ENCODE peak calls at places on chromosomes 4 and X, in ten cellular contexts. One of them, this sample, is unnamed.

GRCh38 chr4:187286536-187286935 is 562.9 kb upstream of the FAT1 start:
- DNase-seq in prostate gland: no peak
- DNase-seq in GM12891: no peak
- DNase-seq in A549: no peak
- DNase-seq in Peyer's patch: no peak
- DNase-seq in HCT116: no peak
- DNase-seq in suprapubic skin: no peak
- DNase-seq in H54: no peak
- DNase-seq in right lobe of liver: no peak
- DNase-seq in lower leg skin: no peak
- DNase-seq in this sample: no peak

GRCh38 chr4:76703123-76703490 is 194.8 kb downstream of the SOWAHB start:
- DNase-seq in Peyer's patch: no peak
- DNase-seq in lower leg skin: no peak
- DNase-seq in prostate gland: no peak
- DNase-seq in HCT116: peak; percentile 28
- DNase-seq in A549: no peak
- DNase-seq in suprapubic skin: no peak
- DNase-seq in right lobe of liver: no peak
- DNase-seq in H54: no peak
- DNase-seq in GM12891: no peak
- DNase-seq in this sample: no peak

GRCh38 chr4:136643416-136643815 is 888.9 kb downstream of the PCDH18 start:
- DNase-seq in GM12891: no peak
- DNase-seq in right lobe of liver: no peak
- DNase-seq in suprapubic skin: no peak
- DNase-seq in H54: no peak
- DNase-seq in HCT116: no peak
- DNase-seq in Peyer's patch: no peak
- DNase-seq in A549: no peak
- DNase-seq in prostate gland: no peak
- DNase-seq in lower leg skin: no peak
- DNase-seq in this sample: no peak

GRCh38 chr4:155119006-155119405 is 89.4 kb upstream of the NPY2R start:
- DNase-seq in lower leg skin: no peak
- DNase-seq in H54: no peak
- DNase-seq in right lobe of liver: no peak
- DNase-seq in GM12891: no peak
- DNase-seq in Peyer's patch: no peak
- DNase-seq in suprapubic skin: no peak
- DNase-seq in A549: no peak
- DNase-seq in prostate gland: no peak
- DNase-seq in HCT116: no peak
- DNase-seq in this sample: no peak

GRCh38 chr4:150960079-150960478 is 55.0 kb downstream of the LRBA start:
- DNase-seq in Peyer's patch: no peak
- DNase-seq in A549: peak; percentile 10
- DNase-seq in right lobe of liver: no peak
- DNase-seq in GM12891: no peak
- DNase-seq in lower leg skin: no peak
- DNase-seq in H54: no peak
- DNase-seq in HCT116: no peak
- DNase-seq in suprapubic skin: no peak
- DNase-seq in prostate gland: no peak
- DNase-seq in this sample: no peak

GRCh38 chr4:70984587-70984986 is 8.9 kb upstream of the DCK start:
- DNase-seq in H54: no peak
- DNase-seq in lower leg skin: no peak
- DNase-seq in GM12891: no peak
- DNase-seq in A549: no peak
- DNase-seq in suprapubic skin: no peak
- DNase-seq in Peyer's patch: no peak
- DNase-seq in HCT116: no peak
- DNase-seq in prostate gland: no peak
- DNase-seq in right lobe of liver: no peak
- DNase-seq in this sample: no peak

GRCh38 chr4:48215977-48216376 is 53.7 kb downstream of the TEC start:
- DNase-seq in GM12891: no peak
- DNase-seq in H54: no peak
- DNase-seq in suprapubic skin: no peak
- DNase-seq in lower leg skin: no peak
- DNase-seq in right lobe of liver: no peak
- DNase-seq in prostate gland: no peak
- DNase-seq in HCT116: no peak
- DNase-seq in A549: no peak
- DNase-seq in Peyer's patch: no peak
- DNase-seq in this sample: no peak

GRCh38 chrX:65697173-65697572 is 29.7 kb downstream of the MSN start:
- DNase-seq in GM12891: no peak
- DNase-seq in lower leg skin: no peak
- DNase-seq in Peyer's patch: no peak
- DNase-seq in suprapubic skin: no peak
- DNase-seq in H54: no peak
- DNase-seq in right lobe of liver: no peak
- DNase-seq in prostate gland: no peak
- DNase-seq in A549: no peak
- DNase-seq in HCT116: no peak
- DNase-seq in this sample: no peak

DNA sequence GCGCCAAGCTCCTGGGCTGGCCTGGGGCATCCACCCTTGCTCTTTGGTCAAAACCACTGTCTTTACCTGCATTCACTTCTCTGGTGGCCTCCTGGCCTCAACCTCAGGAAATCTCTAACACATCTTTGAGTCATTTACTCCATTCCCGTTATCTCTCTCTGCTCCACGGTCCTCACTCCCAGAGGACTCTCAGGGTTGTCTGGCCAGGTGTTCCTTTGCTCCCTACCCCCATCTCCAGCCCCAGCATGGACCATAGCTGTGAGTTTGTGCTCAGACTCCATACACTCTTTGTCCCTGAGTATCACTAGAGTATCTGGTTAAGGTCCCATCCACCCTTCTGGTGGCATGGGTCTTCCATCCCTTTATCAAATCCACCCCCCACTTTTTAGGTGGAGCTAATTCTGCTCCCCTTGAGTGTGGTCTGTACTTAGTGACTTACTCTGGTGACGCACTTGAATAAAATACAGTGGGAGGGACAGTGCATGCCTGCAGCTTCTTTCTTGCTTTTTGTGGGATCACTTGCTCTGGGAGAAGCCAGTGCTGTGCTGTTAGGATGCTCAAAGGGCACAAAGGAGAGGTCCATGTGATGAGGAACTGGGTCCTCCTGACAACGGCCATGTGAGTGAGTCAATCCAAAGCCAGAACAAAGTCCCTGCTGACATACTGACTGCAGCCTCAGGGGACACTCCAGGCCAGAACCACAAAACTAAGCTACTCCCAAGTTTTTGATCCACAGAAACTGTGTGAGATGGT is 44.3 kb downstream of the IGFBP7 start:
- DNase-seq in suprapubic skin: no peak
- DNase-seq in HCT116: no peak
- DNase-seq in A549: no peak
- DNase-seq in prostate gland: no peak
- DNase-seq in H54: no peak
- DNase-seq in GM12891: no peak
- DNase-seq in Peyer's patch: no peak
- DNase-seq in lower leg skin: no peak
- DNase-seq in right lobe of liver: no peak
- DNase-seq in this sample: no peak
- TF ChIP-seq POLR2A in suprapubic skin: no peak
- TF ChIP-seq POLR2A in HCT116: no peak
- TF ChIP-seq POLR2A in A549: no peak
- TF ChIP-seq POLR2A in prostate gland: no peak
- TF ChIP-seq POLR2A in H54: no peak
- TF ChIP-seq POLR2A in GM12891: no peak
- TF ChIP-seq POLR2A in Peyer's patch: no peak
- TF ChIP-seq POLR2A in lower leg skin: no peak
- TF ChIP-seq POLR2A in right lobe of liver: no peak
- TF ChIP-seq POLR2A in this sample: no peak

GRCh38 chr4:25913056-25913850 is 767 bp upstream of the SMIM20 start:
- DNase-seq in lower leg skin: peak; percentile 27
- DNase-seq in suprapubic skin: peak; percentile 72
- DNase-seq in A549: no peak
- DNase-seq in right lobe of liver: peak; percentile 59
- DNase-seq in HCT116: no peak
- DNase-seq in H54: no peak
- DNase-seq in GM12891: peak; percentile 25
- DNase-seq in prostate gland: no peak
- DNase-seq in Peyer's patch: peak; percentile 67
- DNase-seq in this sample: peak; percentile 32

GRCh38 chr4:25911356-25911755 is 2.7 kb upstream of the SMIM20 start:
- DNase-seq in prostate gland: no peak
- DNase-seq in right lobe of liver: no peak
- DNase-seq in lower leg skin: no peak
- DNase-seq in HCT116: no peak
- DNase-seq in Peyer's patch: no peak
- DNase-seq in suprapubic skin: no peak
- DNase-seq in GM12891: no peak
- DNase-seq in H54: no peak
- DNase-seq in A549: no peak
- DNase-seq in this sample: no peak

GRCh38 chr4:25914670-25915358 is 794 bp downstream of the SMIM20 start:
- DNase-seq in H54: no peak
- DNase-seq in right lobe of liver: no peak
- DNase-seq in A549: no peak
- DNase-seq in prostate gland: no peak
- DNase-seq in GM12891: no peak
- DNase-seq in suprapubic skin: no peak
- DNase-seq in HCT116: no peak
- DNase-seq in lower leg skin: no peak
- DNase-seq in Peyer's patch: no peak
- DNase-seq in this sample: no peak

GRCh38 chr4:25915359-25915716 is 1.3 kb downstream of the SMIM20 start:
- DNase-seq in suprapubic skin: no peak
- DNase-seq in H54: no peak
- DNase-seq in prostate gland: no peak
- DNase-seq in GM12891: no peak
- DNase-seq in A549: no peak
- DNase-seq in Peyer's patch: no peak
- DNase-seq in lower leg skin: no peak
- DNase-seq in HCT116: no peak
- DNase-seq in right lobe of liver: no peak
- DNase-seq in this sample: no peak

DNA sequence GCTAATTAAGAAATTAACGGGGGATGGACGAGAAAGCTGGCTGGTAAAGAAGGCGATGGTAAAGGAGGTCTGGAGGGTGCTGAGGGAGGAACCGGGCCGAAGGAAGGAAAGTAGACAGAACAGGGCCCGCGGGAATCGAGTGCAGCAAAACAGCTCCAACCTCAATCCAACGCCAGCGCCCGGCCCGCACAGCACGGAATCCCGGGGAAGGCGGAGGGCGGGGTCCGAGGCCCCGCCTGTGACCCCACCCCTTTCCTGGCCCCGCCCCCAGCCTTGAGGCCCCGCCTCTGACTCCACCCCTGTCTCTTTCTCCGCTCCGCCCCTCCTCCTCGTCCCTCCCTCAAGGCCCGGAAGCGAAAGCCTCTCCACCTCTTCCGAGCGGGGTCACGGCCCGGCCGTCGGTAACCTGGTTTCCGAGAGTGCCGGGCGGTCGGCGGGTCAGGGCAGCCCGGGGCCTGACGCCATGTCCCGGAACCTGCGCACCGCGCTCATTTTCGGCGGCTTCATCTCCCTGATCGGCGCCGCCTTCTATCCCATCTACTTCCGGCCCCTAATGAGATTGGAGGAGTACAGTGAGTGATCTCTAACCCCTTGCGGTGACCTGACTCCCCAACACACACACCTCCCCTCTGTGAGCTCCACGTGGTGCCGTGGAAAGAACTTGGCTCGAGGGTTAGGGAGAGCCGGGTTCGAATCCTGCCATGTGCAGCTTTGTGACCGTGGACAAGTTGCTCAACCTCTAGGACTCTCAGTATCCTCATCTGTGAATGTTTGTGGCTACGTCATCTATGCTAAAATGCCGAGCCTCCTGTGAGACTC is at the start of gene SMIM20:
- DNase-seq in right lobe of liver: peak; percentile 97
- DNase-seq in lower leg skin: peak; percentile 86
- DNase-seq in H54: peak; percentile 74
- DNase-seq in GM12891: peak; percentile 93
- DNase-seq in prostate gland: peak; percentile 91
- DNase-seq in suprapubic skin: peak; percentile 94
- DNase-seq in A549: peak; percentile 77
- DNase-seq in HCT116: peak; percentile 78
- DNase-seq in Peyer's patch: peak; percentile 95
- DNase-seq in this sample: peak; percentile 92
- TF ChIP-seq POLR2A in right lobe of liver: peak; percentile 70
- TF ChIP-seq POLR2A in lower leg skin: no peak
- TF ChIP-seq POLR2A in H54: peak; percentile 38
- TF ChIP-seq POLR2A in GM12891: peak; percentile 57
- TF ChIP-seq POLR2A in prostate gland: peak; percentile 54
- TF ChIP-seq POLR2A in suprapubic skin: peak; percentile 53
- TF ChIP-seq POLR2A in A549: peak; percentile 51
- TF ChIP-seq POLR2A in HCT116: peak; percentile 52
- TF ChIP-seq POLR2A in Peyer's patch: peak; percentile 68
- TF ChIP-seq POLR2A in this sample: peak; percentile 81

GRCh38 chr4:185809517-185810071 is 2.4 kb downstream of the SORBS2 start:
- DNase-seq in lower leg skin: no peak
- DNase-seq in suprapubic skin: no peak
- DNase-seq in H54: no peak
- DNase-seq in right lobe of liver: no peak
- DNase-seq in prostate gland: no peak
- DNase-seq in GM12891: no peak
- DNase-seq in Peyer's patch: no peak
- DNase-seq in HCT116: no peak
- DNase-seq in A549: no peak
- DNase-seq in this sample: no peak
- TF ChIP-seq POLR2A in lower leg skin: no peak
- TF ChIP-seq POLR2A in suprapubic skin: no peak
- TF ChIP-seq POLR2A in H54: no peak
- TF ChIP-seq POLR2A in right lobe of liver: peak; percentile 17
- TF ChIP-seq POLR2A in prostate gland: no peak
- TF ChIP-seq POLR2A in GM12891: no peak
- TF ChIP-seq POLR2A in Peyer's patch: no peak
- TF ChIP-seq POLR2A in HCT116: no peak
- TF ChIP-seq POLR2A in A549: no peak
- TF ChIP-seq POLR2A in this sample: no peak

GRCh38 chrX:9383655-9384054 is 81.2 kb upstream of the TBL1X start:
- DNase-seq in lower leg skin: no peak
- DNase-seq in H54: no peak
- DNase-seq in right lobe of liver: no peak
- DNase-seq in Peyer's patch: no peak
- DNase-seq in HCT116: no peak
- DNase-seq in A549: no peak
- DNase-seq in suprapubic skin: no peak
- DNase-seq in prostate gland: no peak
- DNase-seq in GM12891: no peak
- DNase-seq in this sample: no peak

GRCh38 chrX:9392445-9392844 is 72.4 kb upstream of the TBL1X start:
- DNase-seq in GM12891: no peak
- DNase-seq in right lobe of liver: no peak
- DNase-seq in prostate gland: no peak
- DNase-seq in Peyer's patch: no peak
- DNase-seq in A549: no peak
- DNase-seq in lower leg skin: no peak
- DNase-seq in suprapubic skin: no peak
- DNase-seq in HCT116: no peak
- DNase-seq in H54: no peak
- DNase-seq in this sample: no peak

GRCh38 chrX:9390121-9390520 is 74.7 kb upstream of the TBL1X start:
- DNase-seq in prostate gland: no peak
- DNase-seq in GM12891: no peak
- DNase-seq in suprapubic skin: no peak
- DNase-seq in HCT116: no peak
- DNase-seq in A549: no peak
- DNase-seq in Peyer's patch: no peak
- DNase-seq in H54: no peak
- DNase-seq in lower leg skin: no peak
- DNase-seq in right lobe of liver: no peak
- DNase-seq in this sample: no peak

GRCh38 chrX:9390693-9391368 is 74.0 kb upstream of the TBL1X start:
- DNase-seq in lower leg skin: no peak
- DNase-seq in prostate gland: no peak
- DNase-seq in H54: no peak
- DNase-seq in suprapubic skin: no peak
- DNase-seq in Peyer's patch: no peak
- DNase-seq in GM12891: no peak
- DNase-seq in right lobe of liver: no peak
- DNase-seq in A549: no peak
- DNase-seq in HCT116: no peak
- DNase-seq in this sample: no peak

GRCh38 chrX:9388450-9388849 is 76.4 kb upstream of the TBL1X start:
- DNase-seq in Peyer's patch: no peak
- DNase-seq in right lobe of liver: no peak
- DNase-seq in H54: no peak
- DNase-seq in lower leg skin: no peak
- DNase-seq in A549: no peak
- DNase-seq in prostate gland: no peak
- DNase-seq in GM12891: no peak
- DNase-seq in suprapubic skin: no peak
- DNase-seq in HCT116: no peak
- DNase-seq in this sample: no peak
- TF ChIP-seq POLR2A in Peyer's patch: no peak
- TF ChIP-seq POLR2A in right lobe of liver: no peak
- TF ChIP-seq POLR2A in H54: no peak
- TF ChIP-seq POLR2A in lower leg skin: no peak
- TF ChIP-seq POLR2A in A549: no peak
- TF ChIP-seq POLR2A in prostate gland: no peak
- TF ChIP-seq POLR2A in GM12891: no peak
- TF ChIP-seq POLR2A in suprapubic skin: no peak
- TF ChIP-seq POLR2A in HCT116: no peak
- TF ChIP-seq POLR2A in this sample: no peak